ENCODE peak calls at places on chromosomes 16 and 17, in ten cellular contexts. C, B, W, R, T, K, X, D, Z and I are unnamed samples.

GRCh38 chr17:8397636-8398035 is at the start of gene RNF222:
- DNase-seq in C (no peak), T (no peak), W (no peak), D (no peak), X (no peak), R (no peak), B (no peak), Z (no peak), K (no peak), I (no peak)

GRCh38 chr17:78275355-78275754 is 43.9 kb downstream of the TMEM235 start:
- DNase-seq in W (no peak), T (no peak), D (no peak), C (no peak), K (no peak), B (no peak), Z (no peak), R (no peak), X (no peak), I (no peak)

GRCh38 chr16:3960049-3960809 is 79.7 kb upstream of the CREBBP start:
- DNase-seq in W (no peak), X (no peak), D (peak; percentile 46), Z (no peak), T (no peak), K (no peak), B (no peak), R (no peak), C (no peak), I (no peak)

GRCh38 chr17:489758-490329 is 137.2 kb upstream of the RPH3AL start:
- DNase-seq in B (peak; percentile 50), Z (no peak), K (no peak), R (peak; percentile 82), X (no peak), W (peak; percentile 56), C (no peak), D (no peak), T (peak; percentile 90), I (no peak)

GRCh38 chr16:1469693-1470201 is 5.1 kb downstream of the CLCN7 start:
- DNase-seq in W (peak; percentile 22), K (no peak), X (no peak), R (no peak), T (no peak), B (no peak), D (no peak), C (no peak), Z (no peak), I (no peak)

GRCh38 chr16:8959921-8960787 is 3.6 kb downstream of the USP7 start:
- DNase-seq in X (no peak), K (no peak), B (no peak), Z (no peak), D (no peak), W (no peak), T (peak; percentile 54), C (no peak), R (peak; percentile 66), I (no peak)

GRCh38 chr16:82062645-82063058 is 27.6 kb downstream of the HSD17B2 start:
- DNase-seq in W (peak; percentile 56), D (no peak), R (no peak), B (no peak), K (no peak), Z (no peak), X (no peak), T (no peak), C (no peak), I (no peak)

GRCh38 chr17:76131692-76132573 is 9.1 kb downstream of the FOXJ1 start:
- DNase-seq in W (no peak), R (peak; percentile 66), C (no peak), B (no peak), T (no peak), Z (no peak), K (no peak), D (no peak), X (no peak), I (no peak)

GRCh38 chr17:63696381-63696961 is 3.5 kb downstream of the LIMD2 start:
- DNase-seq in Z (no peak), R (peak; percentile 89), W (no peak), X (no peak), D (no peak), K (no peak), T (peak; percentile 37), C (no peak), B (peak; percentile 18), I (peak; percentile 57)

GRCh38 chr17:60422162-60422665 is at the start of gene CHCT1:
- DNase-seq in C (no peak), D (no peak), W (no peak), K (no peak), Z (no peak), X (no peak), B (no peak), T (no peak), R (peak; percentile 64), I (no peak)

GRCh38 chr17:13074026-13074425 is 56.2 kb upstream of the ELAC2 start:
- DNase-seq in C (peak; percentile 47), R (no peak), X (no peak), B (no peak), Z (no peak), K (no peak), W (peak; percentile 18), D (no peak), T (no peak), I (no peak)

GRCh38 chr17:80187493-80187892 is 17.7 kb downstream of the CARD14 start:
- DNase-seq in R (no peak), C (peak; percentile 26), T (no peak), B (no peak), W (peak; percentile 44), K (no peak), X (no peak), D (no peak), Z (peak; percentile 66), I (no peak)

GRCh38 chr16:84396537-84397008 is 28.2 kb downstream of the ATP2C2 start:
- DNase-seq in T (no peak), B (no peak), D (no peak), C (no peak), W (peak; percentile 59), X (no peak), Z (no peak), K (no peak), R (no peak), I (no peak)

GRCh38 chr17:70181376-70181775 is 12.0 kb downstream of the KCNJ2 start:
- DNase-seq in X (no peak), T (no peak), B (no peak), R (no peak), Z (no peak), D (peak; percentile 39), C (no peak), K (no peak), W (no peak), I (no peak)